ENCODE peak calls at places on chromosome 17, in nine cellular contexts. T is fibroblast of pulmonary artery, K is right atrium auricular region, O is astrocyte of the spinal cord, B is hepatocyte, D is fibroblast of the aortic adventitia, H is heart left ventricle, G is OCI-LY7, V is vagina. P is an unnamed sample.

GRCh38 chr17:45021607-45022287 is 29.7 kb downstream of the DCAKD start:
- DNase-seq in T (peak), K (no peak), O (peak), B (peak), D (peak), H (peak), G (peak), V (no peak), P (peak)

GRCh38 chr17:4074831-4075495 is 67.9 kb downstream of the ZZEF1 start:
- DNase-seq in T (peak), K (no peak), O (peak), B (peak), D (peak), H (no peak), G (peak), V (no peak), P (peak)

GRCh38 chr17:81137248-81137647 is 28.1 kb upstream of the PVALEF start:
- DNase-seq in T (no peak), K (no peak), O (no peak), B (no peak), D (no peak), H (no peak), G (no peak), V (no peak), P (no peak)

GRCh38 chr17:49438439-49438861 is 23.8 kb upstream of the PHB1 start:
- DNase-seq in T (no peak), K (no peak), O (no peak), B (no peak), D (no peak), H (no peak), G (no peak), V (no peak), P (no peak)

GRCh38 chr17:79133214-79133613 is 58.6 kb downstream of the ENGASE start:
- DNase-seq in T (no peak), K (no peak), O (no peak), B (no peak), D (no peak), H (no peak), G (no peak), V (no peak), P (no peak)

GRCh38 chr17:68777243-68777855 is 176.2 kb upstream of the FAM20A start:
- DNase-seq in T (peak), K (peak), O (peak), B (peak), D (peak), H (peak), G (peak), V (no peak), P (peak)

GRCh38 chr17:75245011-75245410 is 16.4 kb downstream of the GGA3 start:
- DNase-seq in T (no peak), K (no peak), O (no peak), B (no peak), D (no peak), H (no peak), G (no peak), V (no peak), P (no peak)

GRCh38 chr17:10114931-10115535 is 83.4 kb downstream of the GAS7 start:
- DNase-seq in T (peak), K (peak), O (peak), B (peak), D (peak), H (peak), G (peak), V (no peak), P (peak)

GRCh38 chr17:8463089-8463488 is 27.4 kb downstream of the NDEL1 start:
- DNase-seq in T (no peak), K (no peak), O (peak), B (no peak), D (no peak), H (no peak), G (no peak), V (no peak), P (no peak)

GRCh38 chr17:74354123-74354522 is 7.5 kb downstream of the BTBD17 start:
- DNase-seq in T (no peak), K (no peak), O (no peak), B (peak), D (no peak), H (peak), G (peak), V (no peak), P (no peak)

GRCh38 chr17:16922386-16923096 is 49.4 kb downstream of the TNFRSF13B start:
- DNase-seq in T (no peak), K (no peak), O (no peak), B (no peak), D (no peak), H (no peak), G (peak), V (no peak), P (peak)

GRCh38 chr17:47297661-47298400 is 25.9 kb upstream of the EFCAB13 start:
- DNase-seq in T (peak), K (no peak), O (no peak), B (no peak), D (peak), H (no peak), G (no peak), V (no peak), P (peak)

GRCh38 chr17:63249256-63250006 is 196.7 kb downstream of the CYB561 start:
- DNase-seq in T (peak), K (no peak), O (peak), B (no peak), D (peak), H (no peak), G (no peak), V (no peak), P (peak)

GRCh38 chr17:45314761-45315549 is 1.9 kb downstream of the MAP3K14 start:
- DNase-seq in T (no peak), K (no peak), O (no peak), B (no peak), D (no peak), H (no peak), G (peak), V (no peak), P (peak)

DNA sequence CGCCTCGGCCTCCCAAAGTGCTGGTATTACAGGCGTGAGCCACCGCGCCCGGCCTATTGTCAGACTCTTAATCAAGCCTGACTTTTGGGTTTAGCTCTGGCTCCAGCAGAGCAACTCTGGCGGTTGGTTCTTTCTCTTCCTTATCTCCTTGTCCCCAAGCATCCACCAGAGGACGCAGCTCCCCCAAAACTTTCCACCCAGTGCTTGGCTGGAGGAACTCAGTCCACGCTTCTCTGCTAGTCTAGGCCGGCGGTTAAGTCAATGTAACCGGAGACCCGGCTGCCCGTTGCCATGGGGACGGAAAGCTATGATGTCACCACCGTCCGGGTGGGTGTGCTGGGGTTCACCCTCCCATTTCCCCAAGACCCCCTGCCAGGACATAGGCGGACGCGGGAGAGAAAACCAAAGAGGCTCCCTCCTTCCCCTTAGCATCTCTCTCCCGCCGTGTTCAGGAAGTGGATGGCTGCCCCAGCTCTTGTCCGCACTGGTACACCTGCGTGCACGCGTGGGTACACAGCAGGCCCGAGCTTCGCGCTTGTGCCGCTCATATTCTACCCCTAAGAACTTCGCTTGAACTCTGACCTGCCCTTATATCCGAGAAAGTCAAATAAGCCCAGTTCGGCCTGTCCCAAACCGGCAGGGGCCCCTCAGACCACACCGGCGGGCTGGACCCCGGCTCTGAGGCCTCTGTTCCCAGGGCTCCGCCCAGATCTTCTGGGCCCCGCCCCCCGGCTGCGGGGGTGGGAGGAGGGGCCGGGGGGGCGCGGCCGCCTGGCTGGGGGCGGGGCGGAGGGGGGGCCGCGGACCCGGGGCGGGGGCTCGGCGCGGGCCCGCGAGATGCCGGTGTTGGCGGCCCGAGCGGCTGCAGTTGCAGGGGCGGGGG is at the start of gene RND2:
- DNase-seq in T (peak), K (peak), O (peak), B (peak), D (peak), H (peak), G (peak), V (no peak), P (peak)
- TF ChIP-seq CTCF in T (peak), K (peak), O (peak), B (peak), D (peak), H (peak), G (peak), V (peak), P (peak)

DNA sequence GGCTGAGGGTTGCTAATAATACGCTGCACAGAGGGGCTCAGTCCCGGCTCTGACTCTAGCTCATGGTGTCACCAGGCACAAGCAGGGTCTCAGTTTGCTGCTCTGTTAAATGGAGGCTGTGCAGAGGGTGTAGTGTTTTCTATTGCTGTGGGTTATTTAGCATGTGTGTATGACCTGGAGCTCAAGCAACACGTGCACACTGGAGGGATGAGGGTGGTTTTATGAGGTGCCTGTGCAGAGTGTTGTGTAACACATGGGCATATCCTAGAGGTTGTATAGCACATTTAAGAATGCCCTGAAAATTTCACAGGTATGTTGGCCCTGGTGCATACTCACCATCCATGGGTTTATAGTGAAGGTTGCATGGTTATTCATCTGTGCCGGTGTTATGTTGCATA is 13.3 kb downstream of the THRA start:
- DNase-seq in T (no peak), K (no peak), O (no peak), B (no peak), D (no peak), H (no peak), G (no peak), V (no peak), P (no peak)
- H3K4me3 ChIP-seq in T (no peak), K (no peak), O (no peak), B (no peak), D (no peak), H (peak), G (no peak), V (no peak), P (no peak)

GRCh38 chr17:37770631-37771518 is 26.0 kb upstream of the HNF1B start:
- DNase-seq in T (peak), K (no peak), O (peak), B (peak), D (peak), H (peak), G (peak), V (no peak), P (peak)
- TF ChIP-seq CTCF in T (peak), K (peak), O (peak), B (peak), D (peak), H (peak), G (peak), V (no peak), P (peak)

DNA sequence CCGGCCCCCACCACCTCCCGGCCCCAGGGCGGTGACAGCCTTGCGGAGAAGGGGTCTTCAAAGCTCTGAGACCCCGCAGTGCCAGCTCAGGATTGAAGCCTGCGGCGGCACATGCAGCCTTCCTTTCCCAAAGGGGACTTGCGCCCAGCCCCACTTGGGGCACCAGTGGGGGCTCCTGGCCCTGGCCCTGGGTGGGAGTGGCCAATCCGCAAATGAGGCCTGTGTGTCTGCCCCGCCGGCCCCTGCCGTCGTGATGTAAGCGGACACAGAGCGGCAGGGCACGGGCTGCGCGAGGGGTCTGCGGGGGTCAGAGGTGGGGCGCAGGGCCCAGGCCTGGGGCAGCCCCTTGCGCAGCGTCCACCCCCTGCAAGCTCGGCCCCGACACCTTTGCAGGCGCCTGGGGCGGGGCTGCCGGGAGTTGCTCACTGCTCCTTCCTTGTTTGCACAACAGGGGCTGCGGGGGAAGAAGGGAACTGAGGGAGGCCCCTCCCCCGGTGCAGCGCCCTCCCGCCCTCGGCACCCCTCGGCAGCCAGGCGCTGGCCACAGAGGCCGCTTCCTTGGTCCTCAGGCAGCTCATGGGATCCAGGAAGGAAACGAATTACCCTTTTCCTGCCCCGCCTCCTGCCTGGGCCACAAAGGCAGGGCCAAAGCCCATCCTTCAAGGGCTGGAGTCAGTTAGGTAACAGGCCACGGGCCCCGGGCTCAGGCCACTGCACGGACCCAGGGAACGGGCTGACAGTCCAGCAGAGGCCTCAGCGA is 2.9 kb downstream of the SLC16A3 start:
- DNase-seq in T (peak), K (peak), O (no peak), B (peak), D (peak), H (peak), G (no peak), V (no peak), P (peak)
- H3K4me3 ChIP-seq in T (peak), K (peak), O (peak), B (peak), D (peak), H (peak), G (peak), V (peak), P (peak)

GRCh38 chr17:61349350-61349749 is 50.3 kb upstream of the TBX2 start:
- DNase-seq in T (no peak), K (no peak), O (no peak), B (no peak), D (peak), H (no peak), G (no peak), V (no peak), P (peak)
- TF ChIP-seq CTCF in T (peak), K (peak), O (peak), B (no peak), D (peak), H (no peak), G (peak), V (no peak), P (peak)